ENCODE peak calls at places on chromosomes 12 and 14, in nine cellular contexts. T, P, A, U, C, X, L, Y and J are unnamed samples.

GRCh38 chr14:92542766-92543554 is 29.4 kb downstream of the RIN3 start:
- DNase-seq in T (no peak), P (no peak), A (no peak), U (no peak), C (no peak), X (no peak), L (no peak), Y (no peak), J (no peak)

GRCh38 chr12:52004042-52004648 is 2.6 kb upstream of the TAMALIN start:
- DNase-seq in T (peak), P (no peak), A (peak), U (no peak), C (no peak), X (no peak), L (no peak), Y (peak), J (peak)

GRCh38 chr14:24310666-24311604 is at the start of gene LTB4R:
- DNase-seq in T (no peak), P (peak), A (peak), U (no peak), C (no peak), X (no peak), L (peak), Y (peak), J (peak)

GRCh38 chr12:93113317-93114006 is 184.4 kb upstream of the EEA1 start:
- DNase-seq in T (no peak), P (no peak), A (no peak), U (no peak), C (no peak), X (no peak), L (no peak), Y (peak), J (no peak)

GRCh38 chr14:71472281-71472960 is 459.8 kb upstream of the RGS6 start:
- DNase-seq in T (no peak), P (peak), A (no peak), U (no peak), C (no peak), X (no peak), L (no peak), Y (no peak), J (no peak)

GRCh38 chr14:54291491-54292191 is 105.2 kb upstream of the CDKN3 start:
- DNase-seq in T (no peak), P (no peak), A (no peak), U (no peak), C (no peak), X (no peak), L (no peak), Y (no peak), J (no peak)

GRCh38 chr14:70118064-70118463 is 70.7 kb downstream of the SLC8A3 start:
- DNase-seq in T (no peak), P (no peak), A (no peak), U (no peak), C (no peak), X (no peak), L (no peak), Y (no peak), J (no peak)

GRCh38 chr12:6832125-6832524 is 3.9 kb downstream of the P3H3 start:
- DNase-seq in T (no peak), P (no peak), A (no peak), U (no peak), C (no peak), X (no peak), L (no peak), Y (no peak), J (no peak)

GRCh38 chr12:21336656-21337055 is 1.9 kb upstream of the SLCO1A2 start:
- DNase-seq in T (no peak), P (no peak), A (no peak), U (no peak), C (no peak), X (no peak), L (no peak), Y (no peak), J (peak)

GRCh38 chr12:95484524-95484923 is 10.6 kb downstream of the METAP2 start:
- DNase-seq in T (no peak), P (no peak), A (no peak), U (no peak), C (no peak), X (no peak), L (no peak), Y (peak), J (no peak)

GRCh38 chr12:7206691-7207090 is 17.2 kb downstream of the PEX5 start:
- DNase-seq in T (no peak), P (no peak), A (no peak), U (no peak), C (no peak), X (no peak), L (no peak), Y (no peak), J (no peak)

GRCh38 chr12:68225576-68226476 is at the start of gene IL26:
- DNase-seq in T (no peak), P (no peak), A (no peak), U (no peak), C (no peak), X (no peak), L (no peak), Y (no peak), J (no peak)

GRCh38 chr14:64671591-64671990 is 32.6 kb upstream of the PLEKHG3 start:
- DNase-seq in T (peak), P (no peak), A (no peak), U (no peak), C (no peak), X (peak), L (no peak), Y (peak), J (no peak)

GRCh38 chr12:89542912-89543592 is 17.2 kb upstream of the POC1B start:
- DNase-seq in T (peak), P (no peak), A (peak), U (peak), C (no peak), X (peak), L (no peak), Y (peak), J (peak)

GRCh38 chr12:95970905-95971304 is 25.2 kb downstream of the HAL start:
- DNase-seq in T (no peak), P (no peak), A (no peak), U (no peak), C (no peak), X (no peak), L (no peak), Y (peak), J (no peak)

GRCh38 chr12:49227701-49228100 is 37.2 kb upstream of the TUBA1C start:
- DNase-seq in T (no peak), P (no peak), A (no peak), U (no peak), C (no peak), X (no peak), L (no peak), Y (no peak), J (no peak)

GRCh38 chr12:116236986-116237385 is 40.5 kb downstream of the MED13L start:
- DNase-seq in T (no peak), P (no peak), A (no peak), U (no peak), C (no peak), X (no peak), L (no peak), Y (no peak), J (no peak)